ENCODE peak calls at places on chromosomes 2 and 18, in six cellular contexts. V, I, H, G, L and F are unnamed samples.

GRCh38 chr2:73896362-73897239 is 3.8 kb downstream of the ACTG2 start:
- DNase-seq in V (peak), I (peak), H (peak), G (no peak), L (peak), F (no peak)

GRCh38 chr18:49024408-49024807 is 73.6 kb upstream of the SMAD7 start:
- DNase-seq in V (no peak), I (no peak), H (no peak), G (no peak), L (no peak), F (no peak)

GRCh38 chr2:135815269-135815668 is 21.7 kb downstream of the LCT start:
- DNase-seq in V (no peak), I (no peak), H (no peak), G (no peak), L (no peak), F (no peak)

GRCh38 chr18:29749699-29750098 is 1292.8 kb downstream of the DSC3 start:
- DNase-seq in V (peak), I (no peak), H (no peak), G (no peak), L (no peak), F (no peak)

GRCh38 chr2:204407209-204408070 is 137.8 kb upstream of the PARD3B start:
- DNase-seq in V (no peak), I (peak), H (no peak), G (no peak), L (peak), F (no peak)

GRCh38 chr2:224973112-224974016 is 68.9 kb downstream of the DOCK10 start:
- DNase-seq in V (peak), I (peak), H (no peak), G (no peak), L (peak), F (peak)

GRCh38 chr2:206616141-206616540 is 26.1 kb upstream of the FAM237A start:
- DNase-seq in V (no peak), I (no peak), H (no peak), G (no peak), L (no peak), F (no peak)

GRCh38 chr18:46448347-46448746 is 208.7 kb downstream of the LOXHD1 start:
- DNase-seq in V (no peak), I (no peak), H (no peak), G (peak), L (no peak), F (no peak)

GRCh38 chr2:177172034-177172880 is 40.3 kb upstream of the HNRNPA3 start:
- DNase-seq in V (peak), I (no peak), H (no peak), G (no peak), L (no peak), F (no peak)

GRCh38 chr18:63936156-63936931 is 12.8 kb upstream of the HMSD start:
- DNase-seq in V (peak), I (peak), H (peak), G (peak), L (peak), F (peak)

GRCh38 chr2:60577884-60578283 is 24.4 kb upstream of the BCL11A start:
- DNase-seq in V (no peak), I (no peak), H (no peak), G (no peak), L (no peak), F (no peak)

GRCh38 chr2:218447072-218447471 is 28.1 kb downstream of the VIL1 start:
- DNase-seq in V (no peak), I (no peak), H (no peak), G (no peak), L (no peak), F (no peak)